ENCODE peak calls at places on chromosomes 5 and 9, in four cellular contexts. D is COR-L47; H is activated CD8-positive, alpha-beta memory T cell treated with anti-CD3 and anti-CD28 coated beads, Interleukin-2, amount 50 U/mL, for 48 hours; W is WERI-Rb-1. E is an unnamed sample.

GRCh38 chr5:72110401-72111013 is 3.2 kb downstream of the MAP1B start:
- DNase-seq in D (no peak), H (no peak), W (no peak), E (no peak)

GRCh38 chr5:31066655-31067328 is 126.7 kb upstream of the CDH6 start:
- DNase-seq in D (no peak), H (no peak), W (no peak), E (no peak)

GRCh38 chr5:158940977-158941376 is 158.7 kb downstream of the EBF1 start:
- DNase-seq in D (no peak), H (no peak), W (no peak), E (no peak)

GRCh38 chr5:158746979-158747378 is 352.7 kb downstream of the EBF1 start:
- DNase-seq in D (no peak), H (no peak), W (no peak), E (no peak)

GRCh38 chr9:100354121-100354800 is 1.5 kb upstream of the TEX10 start:
- DNase-seq in D (no peak), H (no peak), W (no peak), E (no peak)

GRCh38 chr5:115857621-115858349 is 16.1 kb downstream of the AP3S1 start:
- DNase-seq in D (no peak), H (no peak), W (no peak), E (no peak)

GRCh38 chr5:180639743-180640300 is 9.6 kb downstream of the FLT4 start:
- DNase-seq in D (no peak), H (peak), W (no peak), E (no peak)

GRCh38 chr9:112009656-112010055 is 113.0 kb downstream of the UGCG start:
- DNase-seq in D (no peak), H (no peak), W (no peak), E (no peak)

GRCh38 chr5:17340363-17340762 is 122.9 kb downstream of the BASP1 start:
- DNase-seq in D (no peak), H (no peak), W (no peak), E (no peak)

GRCh38 chr9:38117646-38118045 is 48.6 kb upstream of the SHB start:
- DNase-seq in D (no peak), H (peak), W (peak), E (no peak)

GRCh38 chr5:96986450-96986849 is 50.6 kb downstream of the LNPEP start:
- DNase-seq in D (no peak), H (no peak), W (no peak), E (no peak)

GRCh38 chr5:140293091-140293996 is 9.6 kb downstream of the PFDN1 start:
- DNase-seq in D (no peak), H (no peak), W (no peak), E (no peak)

GRCh38 chr5:66454186-66455078 is 141.8 kb upstream of the MAST4 start:
- DNase-seq in D (no peak), H (no peak), W (no peak), E (no peak)

GRCh38 chr5:1846583-1846982 is 36.1 kb downstream of the IRX4 start:
- DNase-seq in D (no peak), H (no peak), W (no peak), E (no peak)

GRCh38 chr9:36492849-36493248 is 79.8 kb upstream of the MELK start:
- DNase-seq in D (no peak), H (no peak), W (no peak), E (no peak)

GRCh38 chr5:59079622-59080620 is 497.0 kb downstream of the RAB3C start:
- DNase-seq in D (no peak), H (no peak), W (no peak), E (no peak)

GRCh38 chr5:52638732-52639131 is 149.0 kb upstream of the ITGA1 start:
- DNase-seq in D (no peak), H (no peak), W (no peak), E (no peak)

GRCh38 chr9:93303806-93304573 is 120.1 kb downstream of the WNK2 start:
- DNase-seq in D (no peak), H (no peak), W (no peak), E (no peak)

GRCh38 chr5:171365351-171365750 is 22.3 kb upstream of the NPM1 start:
- DNase-seq in D (no peak), H (no peak), W (peak), E (no peak)

GRCh38 chr9:121736964-121737462 is 85.6 kb downstream of the DAB2IP start:
- DNase-seq in D (no peak), H (no peak), W (no peak), E (peak)

GRCh38 chr5:15995206-15996052 is 184.2 kb downstream of the MARCHF11 start:
- DNase-seq in D (peak), H (no peak), W (peak), E (no peak)

GRCh38 chr9:77712533-77713130 is 64.5 kb upstream of the GNA14 start:
- DNase-seq in D (no peak), H (no peak), W (no peak), E (no peak)

GRCh38 chr9:136007906-136008692 is 46.9 kb upstream of the UBAC1 start:
- DNase-seq in D (no peak), H (no peak), W (no peak), E (no peak)

E was measured in ecto neural progenitor cell.